ENCODE peak calls at places on chromosomes 5 and 9, in four cellular contexts. One of them, this sample, is unnamed.

GRCh38 chr9:132669329-132669635 is 501 bp downstream of the DDX31 start:
- DNase-seq in fibroblast of the aortic adventitia: no peak
- DNase-seq in cardiac muscle cell: no peak
- DNase-seq in mammary epithelial cell: no peak
- DNase-seq in this sample: no peak

GRCh38 chr5:60633336-60633735 is 66.6 kb downstream of the DEPDC1B start:
- DNase-seq in fibroblast of the aortic adventitia: peak
- DNase-seq in cardiac muscle cell: no peak
- DNase-seq in mammary epithelial cell: peak
- DNase-seq in this sample: peak

GRCh38 chr9:115292584-115293271 is 174.8 kb upstream of the TNC start:
- DNase-seq in fibroblast of the aortic adventitia: no peak
- DNase-seq in cardiac muscle cell: no peak
- DNase-seq in mammary epithelial cell: no peak
- DNase-seq in this sample: no peak

GRCh38 chr5:173680660-173681242 is 64.3 kb upstream of the BOD1 start:
- DNase-seq in fibroblast of the aortic adventitia: no peak
- DNase-seq in cardiac muscle cell: no peak
- DNase-seq in mammary epithelial cell: no peak
- DNase-seq in this sample: no peak

GRCh38 chr5:142014911-142015584 is 2.2 kb upstream of the GNPDA1 start:
- DNase-seq in fibroblast of the aortic adventitia: peak
- DNase-seq in cardiac muscle cell: peak
- DNase-seq in mammary epithelial cell: peak
- DNase-seq in this sample: peak

GRCh38 chr5:58149750-58150149 is 310.1 kb downstream of the PLK2 start:
- DNase-seq in fibroblast of the aortic adventitia: no peak
- DNase-seq in cardiac muscle cell: no peak
- DNase-seq in mammary epithelial cell: peak
- DNase-seq in this sample: no peak

GRCh38 chr5:73451218-73452130 is 2.9 kb upstream of the FOXD1 start:
- DNase-seq in fibroblast of the aortic adventitia: peak
- DNase-seq in cardiac muscle cell: peak
- DNase-seq in mammary epithelial cell: no peak
- DNase-seq in this sample: peak

GRCh38 chr9:134861586-134862334 is 18.9 kb upstream of the FCN2 start:
- DNase-seq in fibroblast of the aortic adventitia: no peak
- DNase-seq in cardiac muscle cell: no peak
- DNase-seq in mammary epithelial cell: no peak
- DNase-seq in this sample: no peak

GRCh38 chr5:2306711-2307110 is 424.0 kb upstream of the IRX4 start:
- DNase-seq in fibroblast of the aortic adventitia: no peak
- DNase-seq in cardiac muscle cell: no peak
- DNase-seq in mammary epithelial cell: no peak
- DNase-seq in this sample: no peak

GRCh38 chr9:127768666-127769065 is 9.8 kb downstream of the SH2D3C start:
- DNase-seq in fibroblast of the aortic adventitia: no peak
- DNase-seq in cardiac muscle cell: no peak
- DNase-seq in mammary epithelial cell: no peak
- DNase-seq in this sample: no peak

GRCh38 chr9:109449036-109449798 is 48.9 kb downstream of the PTPN3 start:
- DNase-seq in fibroblast of the aortic adventitia: no peak
- DNase-seq in cardiac muscle cell: no peak
- DNase-seq in mammary epithelial cell: peak
- DNase-seq in this sample: peak

GRCh38 chr9:114409103-114409780 is 21.5 kb upstream of the AKNA start:
- DNase-seq in fibroblast of the aortic adventitia: no peak
- DNase-seq in cardiac muscle cell: no peak
- DNase-seq in mammary epithelial cell: peak
- DNase-seq in this sample: peak

This sample was measured in MCF 10A.